ENCODE peak calls at places on chromosomes 12 and 14, in eight cellular contexts. G, L, H, A, U, B, T and X are unnamed samples. For H3K27me3, the result is how much of the 10 kb centered on the place peaks cover.

GRCh38 chr12:14904854-14905253 is 19.2 kb upstream of the MGP start:
- DNase-seq in A (no peak), U (no peak), H (no peak), B (no peak), T (no peak), L (no peak), G (no peak), X (no peak)

GRCh38 chr14:59507063-59507751 is 22.9 kb downstream of the JKAMP start:
- DNase-seq in H (peak), T (peak), L (peak), G (no peak), A (peak), U (peak), B (peak), X (peak)

GRCh38 chr14:105908481-105908911 is 382.1 kb downstream of the TMEM121 start:
- DNase-seq in U (no peak), A (no peak), H (no peak), T (no peak), G (no peak), B (no peak), L (no peak), X (no peak)

GRCh38 chr12:62767946-62768345 is 167.0 kb downstream of the PPM1H start:
- DNase-seq in A (no peak), L (no peak), U (no peak), G (no peak), B (no peak), T (no peak), H (no peak), X (no peak)

GRCh38 chr12:6866163-6866919 is 990 bp upstream of the TPI1 start:
- DNase-seq in A (no peak), L (no peak), B (no peak), G (no peak), T (no peak), U (no peak), H (no peak), X (no peak)

GRCh38 chr12:92551853-92552397 is 150.9 kb upstream of the PLEKHG7 start:
- DNase-seq in B (no peak), G (no peak), H (peak), A (no peak), L (no peak), T (no peak), U (no peak), X (no peak)

GRCh38 chr12:86712425-86712843 is 456.2 kb upstream of the MGAT4C start:
- DNase-seq in L (no peak), U (no peak), G (no peak), T (no peak), H (peak), A (no peak), B (no peak), X (no peak)

GRCh38 chr12:52708010-52708409 is 4.7 kb upstream of the KRT77 start:
- DNase-seq in L (no peak), H (no peak), B (no peak), T (no peak), G (no peak), A (no peak), U (no peak), X (no peak)

GRCh38 chr12:28987538-28988383 is 161.3 kb upstream of the FAR2 start:
- DNase-seq in T (no peak), G (no peak), U (no peak), H (no peak), L (no peak), B (no peak), A (no peak), X (no peak)

GRCh38 chr14:85516239-85517112 is 13.5 kb upstream of the FLRT2 start:
- DNase-seq in A (no peak), L (no peak), U (no peak), G (no peak), B (no peak), H (peak), T (no peak), X (no peak)

GRCh38 chr12:120497524-120498150 is 1.7 kb downstream of the DYNLL1 start:
- DNase-seq in U (peak), T (no peak), H (peak), B (no peak), A (no peak), L (no peak), G (no peak), X (no peak)

GRCh38 chr14:61812347-61813100 is 50.3 kb downstream of the SNAPC1 start:
- DNase-seq in A (no peak), G (no peak), T (no peak), U (no peak), H (no peak), L (no peak), B (no peak), X (no peak)

GRCh38 chr14:62691613-62692489 is 353.4 kb downstream of the KCNH5 start:
- DNase-seq in H (peak), U (no peak), L (no peak), B (peak), T (no peak), A (no peak), G (no peak), X (no peak)

GRCh38 chr12:45969084-45969483 is 21.3 kb downstream of the SCAF11 start:
- DNase-seq in H (no peak), L (no peak), G (no peak), B (no peak), T (no peak), U (no peak), A (no peak), X (no peak)

GRCh38 chr12:127600211-127600610 is 666.8 kb upstream of the TMEM132C start:
- DNase-seq in B (no peak), H (no peak), L (no peak), A (no peak), T (no peak), U (no peak), G (no peak), X (no peak)

GRCh38 chr14:59407246-59407615 is 57.9 kb downstream of the GPR135 start:
- DNase-seq in A (no peak), G (no peak), B (no peak), H (peak), U (no peak), L (no peak), T (peak), X (no peak)

GRCh38 chr12:54431911-54432814 is 13.1 kb upstream of the ITGA5 start:
- DNase-seq in U (peak), A (no peak), H (no peak), G (no peak), T (peak), B (peak), L (peak), X (peak)

GRCh38 chr12:66963901-66964300 is 285.0 kb upstream of the GRIP1 start:
- DNase-seq in T (no peak), G (no peak), B (no peak), L (no peak), U (no peak), H (no peak), A (no peak), X (no peak)

GRCh38 chr12:54352891-54353874 is 11.1 kb downstream of the GPR84 start:
- DNase-seq in A (no peak), G (no peak), H (no peak), B (no peak), L (no peak), U (no peak), T (no peak), X (no peak)

GRCh38 chr12:52190860-52191729 is 719 bp downstream of the KRT80 start:
- DNase-seq in G (no peak), H (no peak), U (no peak), B (no peak), A (no peak), T (no peak), L (no peak), X (no peak)

GRCh38 chr12:34333337-34333736 is 311.0 kb downstream of the ALG10 start:
- DNase-seq in G (no peak), L (no peak), B (no peak), T (no peak), A (no peak), H (no peak), U (no peak), X (no peak)

GRCh38 chr12:2683283-2684025 is 111.3 kb upstream of the FKBP4 start:
- DNase-seq in B (no peak), G (no peak), L (no peak), H (no peak), U (peak), T (no peak), A (no peak), X (peak)

GRCh38 chr12:92543872-92544271 is 158.9 kb upstream of the PLEKHG7 start:
- DNase-seq in T (no peak), B (no peak), G (no peak), U (peak), H (no peak), L (no peak), A (no peak), X (no peak)

GRCh38 chr14:75323571-75323970 is 44.9 kb downstream of the FOS start:
- DNase-seq in L (no peak), U (no peak), G (no peak), H (no peak), B (no peak), T (no peak), A (no peak), X (no peak)

GRCh38 chr12:69254046-69254445 is 14.7 kb downstream of the CPSF6 start:
- DNase-seq in A (peak), L (no peak), U (no peak), H (no peak), B (no peak), G (no peak), T (no peak), X (no peak)

GRCh38 chr14:65334765-65335411 is 77.6 kb upstream of the FUT8 start:
- DNase-seq in U (peak), H (no peak), T (no peak), L (no peak), B (no peak), A (no peak), G (no peak), X (no peak)

GRCh38 chr12:47020211-47020821 is 59.1 kb upstream of the PCED1B start:
- DNase-seq in U (no peak), A (no peak), L (no peak), B (no peak), T (no peak), G (no peak), H (no peak), X (no peak)

GRCh38 chr12:65192963-65193516 is 23.7 kb downstream of the LEMD3 start:
- DNase-seq in B (no peak), L (no peak), G (no peak), H (no peak), A (no peak), U (no peak), T (no peak), X (no peak)

GRCh38 chr14:26204362-26204953 is 393.4 kb downstream of the NOVA1 start:
- DNase-seq in T (no peak), L (no peak), H (no peak), A (no peak), G (no peak), B (no peak), U (no peak), X (no peak)

GRCh38 chr14:104210548-104211195 is 72.3 kb downstream of the KIF26A start:
- DNase-seq in B (no peak), H (no peak), U (no peak), A (no peak), T (no peak), G (peak), L (no peak), X (peak)

GRCh38 chr14:104253901-104254353 is 115.5 kb downstream of the KIF26A start:
- DNase-seq in L (no peak), B (no peak), U (no peak), H (no peak), A (no peak), T (no peak), G (no peak), X (no peak)

GRCh38 chr12:130714091-130714590 is 2.0 kb downstream of the RIMBP2 start:
- DNase-seq in G (no peak), A (no peak), H (no peak), T (peak), B (peak), L (no peak), U (no peak), X (no peak)

GRCh38 chr12:15268927-15269552 is 47.8 kb upstream of the RERG start:
- DNase-seq in G (no peak), A (peak), L (peak), U (peak), H (peak), B (peak), T (no peak), X (no peak)

GRCh38 chr12:23816394-23816851 is 133.0 kb downstream of the SOX5 start:
- DNase-seq in L (no peak), H (no peak), T (no peak), B (no peak), G (no peak), U (no peak), A (no peak), X (no peak)

GRCh38 chr12:76037130-76038105 is 5.8 kb upstream of the PHLDA1 start:
- DNase-seq in U (peak), B (no peak), L (no peak), H (peak), G (no peak), A (peak), T (no peak), X (no peak)

GRCh38 chr14:57060276-57060956 is 208.3 kb downstream of the EXOC5 start:
- DNase-seq in T (no peak), H (no peak), U (no peak), G (no peak), B (no peak), A (no peak), L (no peak), X (no peak)

GRCh38 chr12:24754690-24755638 is 193.9 kb downstream of the BCAT1 start:
- DNase-seq in B (no peak), L (no peak), U (no peak), T (no peak), A (no peak), G (no peak), H (peak), X (no peak)

GRCh38 chr14:72142328-72142727 is 210.1 kb downstream of the RGS6 start:
- DNase-seq in B (no peak), G (no peak), L (no peak), A (no peak), T (no peak), H (no peak), U (no peak), X (no peak)

DNA sequence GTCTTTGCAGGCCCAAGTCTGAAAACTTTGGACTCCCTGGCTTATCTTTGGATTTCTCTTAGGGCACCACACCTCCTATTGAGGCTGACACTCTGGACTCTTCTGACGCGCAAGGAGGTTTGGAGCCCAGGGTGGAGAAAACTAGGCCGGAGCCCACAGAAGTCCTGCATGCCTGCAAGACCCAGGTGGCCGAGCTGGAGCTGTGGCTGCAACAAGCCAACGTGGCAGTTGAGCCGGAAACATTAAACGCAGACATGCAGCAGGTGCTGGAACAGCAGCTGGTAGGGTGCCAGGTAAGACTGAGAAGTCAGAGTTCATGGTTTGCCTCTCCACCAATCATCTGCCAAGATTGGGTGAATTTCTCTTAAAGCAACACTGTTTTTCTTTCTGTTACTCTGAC is 180.9 kb downstream of the ESR2 start:
- DNase-seq in L (no peak), U (peak), T (no peak), G (no peak), H (no peak), A (no peak), B (no peak), X (no peak)
- H3K27ac ChIP-seq in L (peak), U (peak), T (peak), G (no peak), H (no peak), A (no peak), B (no peak), X (peak)

GRCh38 chr12:102962986-102963385 is 5.5 kb downstream of the ASCL1 start:
- DNase-seq in H (no peak), G (no peak), T (no peak), U (no peak), A (no peak), L (no peak), B (no peak), X (no peak)
- H3K27me3 ChIP-seq in H (half or more), G (half or more), T (under half), U (half or more), A (under half), L (half or more), B (half or more), X (under half)

GRCh38 chr14:54568821-54569591 is 2.1 kb downstream of the SAMD4A start:
- DNase-seq in A (no peak), G (no peak), U (peak), L (peak), B (no peak), T (peak), H (peak), X (peak)

GRCh38 chr14:54566410-54567223 is at the start of gene SAMD4A:
- DNase-seq in U (peak), H (peak), G (peak), A (peak), B (peak), T (peak), L (peak), X (peak)

GRCh38 chr14:54567224-54567633 is 301 bp downstream of the SAMD4A start:
- DNase-seq in B (no peak), U (peak), T (peak), L (peak), A (no peak), H (no peak), G (no peak), X (peak)

GRCh38 chr14:54566152-54566409 is 847 bp upstream of the SAMD4A start:
- DNase-seq in H (no peak), B (no peak), U (no peak), L (no peak), T (no peak), G (peak), A (no peak), X (no peak)

DNA sequence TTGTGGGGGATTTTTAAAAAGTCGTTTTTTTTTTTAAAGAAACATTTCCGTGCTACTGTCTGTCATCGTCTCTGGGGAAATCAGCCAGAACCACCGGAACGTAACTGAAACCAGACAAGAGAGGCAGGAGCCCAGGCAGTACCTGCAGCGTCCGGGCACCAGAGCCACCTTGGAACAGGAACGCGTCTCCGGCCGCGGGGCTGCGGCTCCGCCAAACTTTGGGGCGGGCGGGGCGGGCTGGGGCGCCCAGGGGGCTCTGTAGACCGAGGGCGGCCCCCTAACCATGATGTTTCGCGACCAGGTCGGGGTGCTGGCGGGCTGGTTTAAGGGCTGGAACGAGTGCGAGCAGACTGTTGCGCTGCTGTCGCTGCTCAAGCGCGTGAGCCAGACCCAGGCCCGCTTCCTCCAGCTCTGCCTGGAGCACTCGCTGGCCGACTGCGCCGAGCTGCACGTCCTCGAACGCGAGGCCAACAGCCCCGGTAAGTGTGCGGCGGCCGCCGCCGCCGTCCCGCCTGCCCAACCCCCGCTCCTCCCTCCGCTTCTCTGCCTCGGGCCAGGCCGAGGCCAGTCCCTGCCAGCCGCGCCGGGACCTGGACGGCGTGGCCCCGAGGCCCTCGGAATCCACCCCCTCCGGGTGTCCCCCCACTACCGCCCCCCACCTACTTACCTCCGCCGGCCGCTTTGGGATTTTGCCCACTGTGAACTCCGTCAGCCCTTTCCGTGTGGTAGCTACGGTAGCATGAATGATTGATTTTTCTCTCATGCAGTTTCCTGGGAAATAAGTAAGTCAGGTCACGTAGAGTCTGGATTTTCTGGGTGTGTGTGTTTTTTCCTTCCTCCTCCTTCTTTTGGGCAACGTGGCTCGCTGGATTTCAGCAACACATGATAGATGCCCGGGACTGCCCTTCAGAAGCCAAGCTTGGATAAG is 970 bp downstream of the SAMD4A start:
- DNase-seq in A (peak), B (peak), U (peak), T (peak), H (peak), G (peak), L (peak), X (peak)
- H3K27ac ChIP-seq in A (peak), B (peak), U (peak), T (peak), H (peak), G (peak), L (peak), X (peak)

DNA sequence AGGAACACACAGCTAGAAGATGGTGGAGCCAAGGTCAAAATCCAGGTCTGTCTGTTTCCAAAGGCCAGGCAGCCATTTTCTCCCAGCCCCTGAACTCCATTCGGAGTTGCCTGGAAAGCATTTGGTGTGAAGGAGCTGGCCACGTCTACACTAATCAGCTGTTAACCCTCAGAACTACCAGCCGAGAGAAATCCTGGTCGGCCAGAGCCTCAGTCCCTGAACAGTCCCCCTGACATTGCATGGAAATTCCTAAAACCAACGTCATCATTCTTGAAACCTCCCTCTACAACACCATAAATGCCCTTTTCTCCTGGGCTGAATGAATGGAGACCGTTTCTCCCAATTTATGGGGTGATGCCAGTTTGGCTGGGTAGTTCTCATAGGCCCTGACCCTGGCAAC is 245.6 kb downstream of the SLC41A2 start:
- DNase-seq in A (no peak), U (no peak), T (no peak), L (no peak), H (no peak), G (no peak), B (no peak), X (no peak)
- H3K27me3 ChIP-seq in A (under half), U (under half), T (under half), L (under half), H (under half), G (under half), B (under half), X (under half)